ENCODE peak calls at places on chromosomes 2 and 18, in four cellular contexts. U, Z, R and B are unnamed samples.
A peak's percentile ranks its signal among the peaks of the same experiment; 100 is the strongest.

GRCh38 chr2:133492719-133493366 is 75.4 kb downstream of the NCKAP5 start:
- DNase-seq in R (no peak), U (no peak), Z (no peak), B (no peak)

GRCh38 chr2:128196026-128196822 is 105.2 kb downstream of the UGGT1 start:
- DNase-seq in R (no peak), Z (peak; percentile 93), U (peak; percentile 81), B (no peak)

GRCh38 chr2:240895656-240896388 is at the start of gene MAB21L4:
- DNase-seq in Z (peak; percentile 77), U (no peak), R (no peak), B (peak; percentile 88)

GRCh38 chr18:34809697-34810096 is 99.6 kb downstream of the DTNA start:
- DNase-seq in R (no peak), Z (peak; percentile 86), U (peak; percentile 32), B (peak; percentile 19)

GRCh38 chr2:209387389-209387788 is 36.5 kb upstream of the MAP2 start:
- DNase-seq in U (no peak), R (no peak), Z (no peak), B (no peak)

GRCh38 chr2:156589381-156590079 is 153.4 kb downstream of the GPD2 start:
- DNase-seq in Z (peak; percentile 52), U (peak; percentile 62), R (no peak), B (peak; percentile 1)

GRCh38 chr2:128710242-128710641 is 391.6 kb upstream of the HS6ST1 start:
- DNase-seq in R (no peak), U (no peak), Z (no peak), B (no peak)

GRCh38 chr2:216319771-216320170 is 52.5 kb downstream of the MARCHF4 start:
- DNase-seq in Z (peak; percentile 90), U (peak; percentile 40), R (no peak), B (no peak)

GRCh38 chr2:46230115-46230571 is 67.1 kb upstream of the EPAS1 start:
- DNase-seq in Z (peak; percentile 43), R (no peak), U (no peak), B (peak; percentile 97)

GRCh38 chr18:77980275-77980674 is 730.6 kb downstream of the GALR1 start:
- DNase-seq in U (no peak), R (no peak), Z (no peak), B (no peak)

GRCh38 chr2:131400849-131401248 is 36.9 kb upstream of the RAB6D start:
- DNase-seq in U (no peak), R (no peak), Z (no peak), B (no peak)

GRCh38 chr2:20126469-20126868 is 75.0 kb upstream of the LAPTM4A start:
- DNase-seq in U (no peak), R (no peak), Z (no peak), B (no peak)

GRCh38 chr18:43627833-43628370 is 350.6 kb upstream of the SYT4 start:
- DNase-seq in R (no peak), U (no peak), Z (peak; percentile 72), B (no peak)

GRCh38 chr2:10307561-10308156 is 5.0 kb downstream of the HPCAL1 start:
- DNase-seq in U (no peak), R (no peak), Z (no peak), B (no peak)

GRCh38 chr2:121634354-121635307 is 14.6 kb downstream of the CLASP1 start:
- DNase-seq in R (no peak), Z (no peak), U (peak; percentile 66), B (no peak)

GRCh38 chr18:30652377-30652776 is 390.2 kb downstream of the DSC3 start:
- DNase-seq in R (no peak), U (no peak), Z (peak; percentile 77), B (no peak)

GRCh38 chr2:240960963-240961876 is 37.2 kb upstream of the SNED1 start:
- DNase-seq in Z (no peak), R (no peak), U (no peak), B (no peak)

GRCh38 chr2:216133392-216133791 is 24.2 kb downstream of the XRCC5 start:
- DNase-seq in U (no peak), Z (no peak), R (no peak), B (no peak)

GRCh38 chr2:43609304-43609883 is 13.6 kb upstream of the THADA start:
- DNase-seq in U (peak; percentile 44), Z (peak; percentile 75), R (peak; percentile 56), B (peak; percentile 35)

GRCh38 chr2:46999857-47000678 is 84.5 kb upstream of the MCFD2 start:
- DNase-seq in R (no peak), Z (no peak), U (no peak), B (no peak)

GRCh38 chr2:112706170-112706664 is 14.6 kb upstream of the NT5DC4 start:
- DNase-seq in R (no peak), U (peak; percentile 79), Z (peak; percentile 82), B (peak; percentile 87)

GRCh38 chr2:29317077-29317517 is 201.9 kb downstream of the CLIP4 start:
- DNase-seq in U (no peak), R (no peak), Z (no peak), B (peak; percentile 33)

GRCh38 chr2:20728114-20728758 is 61.3 kb downstream of the GDF7 start:
- DNase-seq in U (peak; percentile 33), Z (peak; percentile 14), R (peak; percentile 14), B (peak; percentile 91)

GRCh38 chr2:204265701-204266310 is 279.5 kb upstream of the PARD3B start:
- DNase-seq in R (no peak), U (no peak), Z (no peak), B (no peak)

GRCh38 chr18:21703241-21703820 is 1.2 kb downstream of the ABHD3 start:
- DNase-seq in R (peak; percentile 14), U (peak; percentile 51), Z (peak; percentile 60), B (peak; percentile 53)

GRCh38 chr2:5791371-5791770 is 99.2 kb downstream of the SOX11 start:
- DNase-seq in R (no peak), U (peak; percentile 29), Z (no peak), B (no peak)

GRCh38 chr2:74887961-74888670 is 54.2 kb downstream of the HK2 start:
- DNase-seq in U (peak; percentile 55), Z (no peak), R (no peak), B (peak; percentile 29)

GRCh38 chr2:221552282-221552681 is 19.8 kb downstream of the EPHA4 start:
- DNase-seq in U (no peak), Z (no peak), R (no peak), B (no peak)

GRCh38 chr2:67260348-67261277 is 136.5 kb upstream of the ETAA1 start:
- DNase-seq in R (no peak), U (peak; percentile 100), Z (no peak), B (no peak)

GRCh38 chr18:5106730-5107129 is 90.3 kb downstream of the AKAIN1 start:
- DNase-seq in R (no peak), Z (peak; percentile 54), U (no peak), B (no peak)

GRCh38 chr2:201467666-201468065 is 16.1 kb downstream of the STRADB start:
- DNase-seq in U (no peak), Z (no peak), R (no peak), B (no peak)

GRCh38 chr2:237278593-237278992 is 135.4 kb downstream of the COL6A3 start:
- DNase-seq in U (peak; percentile 73), R (no peak), Z (no peak), B (no peak)

GRCh38 chr2:211144974-211145373 is 588.6 kb downstream of the CPS1 start:
- DNase-seq in Z (no peak), U (no peak), R (no peak), B (no peak)

GRCh38 chr2:218405365-218406208 is 5.9 kb downstream of the CTDSP1 start:
- DNase-seq in R (peak; percentile 35), U (no peak), Z (peak; percentile 48), B (no peak)
- H3K4ac ChIP-seq in R (no peak overlapping the region), U (peak overlapping the region; percentile 78), Z (no peak overlapping the region), B (peak overlapping the region; percentile 14)

DNA sequence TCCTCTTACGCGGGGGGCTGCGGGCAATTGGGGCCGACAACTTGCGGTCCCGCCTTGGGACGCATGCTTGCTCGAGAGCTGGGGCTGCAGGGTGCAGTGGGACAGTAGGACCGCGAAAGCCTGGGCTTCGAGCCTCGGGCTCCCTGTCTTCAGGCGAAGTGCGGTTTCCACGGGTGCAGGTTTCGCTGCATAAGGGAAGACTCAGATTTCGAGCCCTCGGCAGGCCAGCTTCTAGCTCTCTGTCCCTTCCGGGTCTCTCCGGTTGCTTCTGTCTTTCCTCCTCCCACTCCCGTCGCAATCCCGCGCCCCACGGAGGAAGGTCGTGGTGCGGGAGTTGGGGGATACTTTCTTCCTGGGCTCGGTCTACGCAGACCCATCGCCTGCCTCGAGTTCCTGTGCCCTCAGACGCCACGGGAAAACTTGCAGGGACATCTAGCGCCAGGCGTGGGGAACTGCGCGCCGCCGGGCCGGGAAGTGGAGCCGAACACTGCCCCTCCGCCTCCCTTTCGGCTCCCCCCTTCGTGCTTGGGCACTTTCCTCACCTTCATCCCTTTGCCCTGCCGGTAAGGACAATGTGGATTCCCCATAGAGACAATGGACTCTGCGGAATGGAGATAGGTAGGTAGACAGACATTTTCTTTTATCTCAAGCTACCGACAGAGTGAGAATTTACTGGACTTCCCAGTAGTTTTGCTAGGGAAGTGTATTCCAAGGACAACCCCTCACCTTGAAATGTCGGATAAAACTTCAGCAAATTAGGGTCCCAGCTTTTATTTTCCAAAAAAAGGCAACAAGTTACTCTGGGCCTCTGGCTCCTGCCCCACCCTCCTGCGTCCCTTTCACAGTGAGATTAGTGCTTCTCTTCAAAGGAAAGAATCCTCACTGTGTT is 4.2 kb upstream of the HOXD13 start:
- DNase-seq in R (no peak), U (peak; percentile 23), Z (peak; percentile 89), B (peak; percentile 58)
- H3K4ac ChIP-seq in R (no peak overlapping the region), U (no peak overlapping the region), Z (no peak overlapping the region), B (no peak overlapping the region)

GRCh38 chr2:148022882-148023281 is 2.0 kb downstream of the MBD5 start:
- DNase-seq in U (no peak), Z (no peak), R (no peak), B (no peak)

GRCh38 chr2:148020036-148020357 is 540 bp downstream of the ORC4 start:
- DNase-seq in Z (no peak), U (peak; percentile 39), R (no peak), B (no peak)

GRCh38 chr2:148021059-148021985 is at the start of gene MBD5:
- DNase-seq in R (no peak), U (peak; percentile 58), Z (peak; percentile 84), B (peak; percentile 65)

GRCh38 chr2:148022351-148022750 is 1.5 kb downstream of the MBD5 start:
- DNase-seq in Z (no peak), R (no peak), U (no peak), B (no peak)

GRCh38 chr2:148020358-148021058 is at the start of gene ORC4:
- DNase-seq in R (peak; percentile 99), Z (peak; percentile 100), U (peak; percentile 99), B (peak; percentile 99)
- H3K4ac ChIP-seq in R (no peak within 1 kb of the TSS), Z (peak within 1 kb of the TSS; percentile 64), U (peak within 1 kb of the TSS; percentile 85), B (peak within 1 kb of the TSS; percentile 37)

GRCh38 chr2:31233741-31234689 is at the start of gene EHD3:
- DNase-seq in Z (peak; percentile 99), R (peak; percentile 92), U (peak; percentile 91), B (peak; percentile 93)
- H3K4ac ChIP-seq in Z (peak within 1 kb of the TSS; percentile 1), R (no peak within 1 kb of the TSS), U (peak within 1 kb of the TSS; percentile 48), B (peak within 1 kb of the TSS; percentile 25)

GRCh38 chr2:25043241-25043867 is 1.5 kb downstream of the EFR3B start:
- DNase-seq in R (peak; percentile 32), Z (peak; percentile 82), U (peak; percentile 89), B (no peak)
- H3K4ac ChIP-seq in R (no peak overlapping the region), Z (no peak overlapping the region), U (no peak overlapping the region), B (no peak overlapping the region)